ENCODE peak calls at places on chromosomes 16 and 17, in five cellular contexts. F is left ventricle myocardium superior, Q is ACHN, C is GM13976, M is LoVo. I is an unnamed sample.

GRCh38 chr17:57091186-57091618 is 6.2 kb downstream of the AKAP1 start:
- DNase-seq in F (peak; percentile 88), Q (no peak), C (no peak), M (no peak), I (no peak)

GRCh38 chr17:8632087-8632486 is 1.6 kb upstream of the MYH10 start:
- DNase-seq in F (no peak), Q (no peak), C (no peak), M (no peak), I (no peak)

GRCh38 chr17:81408049-81408448 is 12.8 kb downstream of the BAHCC1 start:
- DNase-seq in F (no peak), Q (no peak), C (no peak), M (no peak), I (no peak)

GRCh38 chr17:8080208-8080798 is 7.2 kb downstream of the ALOX12B start:
- DNase-seq in F (no peak), Q (no peak), C (peak; percentile 27), M (no peak), I (no peak)

GRCh38 chr16:72312862-72313261 is 140.9 kb upstream of the PMFBP1 start:
- DNase-seq in F (no peak), Q (no peak), C (no peak), M (no peak), I (no peak)

GRCh38 chr17:27568216-27568615 is 62.8 kb upstream of the LGALS9 start:
- DNase-seq in F (no peak), Q (no peak), C (no peak), M (no peak), I (no peak)

GRCh38 chr16:64132686-64133085 is 989.2 kb downstream of the CDH11 start:
- DNase-seq in F (peak; percentile 15), Q (no peak), C (no peak), M (no peak), I (peak; percentile 34)

GRCh38 chr17:79495665-79496064 is 115.2 kb downstream of the RBFOX3 start:
- DNase-seq in F (no peak), Q (no peak), C (no peak), M (no peak), I (no peak)

GRCh38 chr16:24950275-24950674 is 64.9 kb downstream of the ARHGAP17 start:
- DNase-seq in F (no peak), Q (peak; percentile 65), C (no peak), M (no peak), I (no peak)

GRCh38 chr17:29420128-29420527 is 30.0 kb downstream of the TAOK1 start:
- DNase-seq in F (no peak), Q (no peak), C (no peak), M (no peak), I (no peak)

GRCh38 chr17:82433560-82434215 is 15.3 kb upstream of the OGFOD3 start:
- DNase-seq in F (no peak), Q (no peak), C (no peak), M (no peak), I (no peak)

GRCh38 chr17:8153957-8154607 is 1.9 kb upstream of the PER1 start:
- DNase-seq in F (peak; percentile 100), Q (peak; percentile 98), C (peak; percentile 70), M (peak; percentile 98), I (peak; percentile 86)

GRCh38 chr16:84481051-84481735 is 23.3 kb downstream of the MEAK7 start:
- DNase-seq in F (no peak), Q (no peak), C (no peak), M (no peak), I (no peak)

GRCh38 chr17:9251273-9251672 is 230.0 kb downstream of the NTN1 start:
- DNase-seq in F (no peak), Q (no peak), C (no peak), M (no peak), I (no peak)

GRCh38 chr16:84454611-84455010 is 49.8 kb downstream of the MEAK7 start:
- DNase-seq in F (no peak), Q (no peak), C (no peak), M (no peak), I (no peak)

GRCh38 chr17:72118588-72119279 is 2.1 kb upstream of the SOX9 start:
- DNase-seq in F (peak; percentile 58), Q (peak; percentile 72), C (peak; percentile 59), M (peak; percentile 65), I (peak; percentile 80)